ENCODE peak calls at places on chromosomes 16 and 17, in four cellular contexts. R, N, T and P are unnamed samples.

GRCh38 chr16:752008-752315 is 8.6 kb upstream of the MSLN start:
- DNase-seq in N (no peak), T (no peak), R (no peak), P (no peak)

GRCh38 chr17:9141423-9141753 is 120.1 kb downstream of the NTN1 start:
- DNase-seq in T (no peak), R (no peak), N (no peak), P (no peak)

GRCh38 chr17:36505171-36505570 is 18.7 kb downstream of the ZNHIT3 start:
- DNase-seq in T (no peak), N (no peak), R (no peak), P (no peak)

GRCh38 chr17:72826602-72827001 is 265.9 kb downstream of the SLC39A11 start:
- DNase-seq in N (no peak), R (peak), T (no peak), P (no peak)

GRCh38 chr17:2022647-2023046 is 2.5 kb downstream of the RTN4RL1 start:
- DNase-seq in N (no peak), T (no peak), R (no peak), P (no peak)

GRCh38 chr16:72990003-72990521 is 57.9 kb downstream of the ZFHX3 start:
- DNase-seq in R (peak), N (no peak), T (peak), P (peak)

GRCh38 chr17:75288784-75289121 is 480 bp downstream of the SLC25A19 start:
- DNase-seq in T (no peak), R (no peak), N (no peak), P (peak)

GRCh38 chr17:40886090-40886489 is 1.0 kb upstream of the KRT20 start:
- DNase-seq in N (no peak), R (peak), T (no peak), P (no peak)

GRCh38 chr17:57911834-57912673 is 43.2 kb downstream of the CUEDC1 start:
- DNase-seq in T (peak), R (no peak), N (no peak), P (peak)

GRCh38 chr17:67759355-67760171 is 41.8 kb downstream of the NOL11 start:
- DNase-seq in R (peak), T (peak), N (no peak), P (no peak)

GRCh38 chr17:17551361-17551760 is 40.1 kb downstream of the PEMT start:
- DNase-seq in R (no peak), N (no peak), T (peak), P (no peak)

GRCh38 chr17:72192409-72193192 is 71.8 kb downstream of the SOX9 start:
- DNase-seq in R (peak), T (peak), N (no peak), P (peak)

GRCh38 chr17:44804301-44805061 is 25.6 kb downstream of the GJC1 start:
- DNase-seq in T (peak), N (no peak), R (no peak), P (no peak)

GRCh38 chr16:14307059-14307531 is 236.0 kb downstream of the MRTFB start:
- DNase-seq in R (no peak), T (no peak), N (no peak), P (no peak)

GRCh38 chr16:1105888-1106620 is 10.0 kb upstream of the C1QTNF8 start:
- DNase-seq in R (peak), N (no peak), T (peak), P (peak)

GRCh38 chr16:27189335-27189972 is 13.9 kb upstream of the KDM8 start:
- DNase-seq in R (no peak), N (no peak), T (no peak), P (no peak)

GRCh38 chr17:65013613-65014391 is 42.7 kb downstream of the GNA13 start:
- DNase-seq in N (no peak), R (peak), T (peak), P (peak)

GRCh38 chr17:76528156-76528527 is 9.4 kb downstream of the CYGB start:
- DNase-seq in R (no peak), T (no peak), N (no peak), P (peak)

GRCh38 chr16:66416136-66416535 is 11.0 kb upstream of the BEAN1 start:
- DNase-seq in R (no peak), T (no peak), N (no peak), P (no peak)

GRCh38 chr17:81825841-81826471 is 7.1 kb downstream of the MCRIP1 start:
- DNase-seq in N (no peak), T (no peak), R (no peak), P (no peak)
- TF ChIP-seq CTCF in N (no peak), T (no peak), R (peak), P (no peak)

DNA sequence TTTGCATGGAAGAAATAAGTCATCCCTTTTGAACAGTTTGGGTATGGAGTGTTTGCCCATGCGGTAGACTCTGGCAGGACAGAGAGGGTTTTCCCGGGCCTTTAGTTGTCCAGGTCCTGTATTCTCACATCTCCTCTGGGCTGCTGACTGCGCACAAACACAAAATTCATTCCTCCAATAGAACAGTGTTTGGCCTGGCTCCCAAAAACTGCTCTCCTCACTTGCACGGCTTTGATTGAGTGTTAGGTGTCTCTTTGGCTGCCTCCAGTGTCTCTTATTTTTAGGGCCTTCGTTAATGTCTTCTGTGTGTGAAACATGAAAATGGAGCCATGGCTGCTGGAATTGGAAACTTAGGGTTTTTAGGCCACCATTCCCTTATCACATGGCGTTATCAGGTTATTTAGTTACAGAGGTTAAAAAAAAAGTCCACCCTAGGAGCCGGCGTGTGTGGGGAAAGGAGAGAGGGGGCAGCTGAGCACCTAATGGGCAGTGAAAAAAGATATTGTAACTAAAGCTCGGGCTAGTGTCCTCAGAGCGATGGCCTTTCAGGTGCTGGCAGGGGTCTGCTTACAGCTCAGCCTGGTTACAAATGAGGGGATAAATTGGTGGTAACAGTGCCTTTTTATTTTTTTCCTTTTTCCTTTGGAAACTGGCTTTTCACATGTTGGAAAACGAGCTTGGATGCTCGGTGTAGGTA is 47.3 kb downstream of the PRKCA start:
- DNase-seq in N (no peak), T (no peak), R (no peak), P (no peak)
- TF ChIP-seq CTCF in N (no peak), T (no peak), R (no peak), P (no peak)

GRCh38 chr16:75238853-75239371 is 12.5 kb downstream of the BCAR1 start:
- DNase-seq in T (no peak), N (no peak), R (no peak), P (no peak)

GRCh38 chr16:75236232-75236631 is 15.2 kb downstream of the BCAR1 start:
- DNase-seq in R (no peak), N (no peak), T (no peak), P (no peak)

GRCh38 chr16:75236736-75237397 is 14.6 kb downstream of the BCAR1 start:
- DNase-seq in N (no peak), T (no peak), R (no peak), P (no peak)

GRCh38 chr16:75238132-75238852 is 13.1 kb downstream of the BCAR1 start:
- DNase-seq in T (peak), N (no peak), R (peak), P (no peak)

DNA sequence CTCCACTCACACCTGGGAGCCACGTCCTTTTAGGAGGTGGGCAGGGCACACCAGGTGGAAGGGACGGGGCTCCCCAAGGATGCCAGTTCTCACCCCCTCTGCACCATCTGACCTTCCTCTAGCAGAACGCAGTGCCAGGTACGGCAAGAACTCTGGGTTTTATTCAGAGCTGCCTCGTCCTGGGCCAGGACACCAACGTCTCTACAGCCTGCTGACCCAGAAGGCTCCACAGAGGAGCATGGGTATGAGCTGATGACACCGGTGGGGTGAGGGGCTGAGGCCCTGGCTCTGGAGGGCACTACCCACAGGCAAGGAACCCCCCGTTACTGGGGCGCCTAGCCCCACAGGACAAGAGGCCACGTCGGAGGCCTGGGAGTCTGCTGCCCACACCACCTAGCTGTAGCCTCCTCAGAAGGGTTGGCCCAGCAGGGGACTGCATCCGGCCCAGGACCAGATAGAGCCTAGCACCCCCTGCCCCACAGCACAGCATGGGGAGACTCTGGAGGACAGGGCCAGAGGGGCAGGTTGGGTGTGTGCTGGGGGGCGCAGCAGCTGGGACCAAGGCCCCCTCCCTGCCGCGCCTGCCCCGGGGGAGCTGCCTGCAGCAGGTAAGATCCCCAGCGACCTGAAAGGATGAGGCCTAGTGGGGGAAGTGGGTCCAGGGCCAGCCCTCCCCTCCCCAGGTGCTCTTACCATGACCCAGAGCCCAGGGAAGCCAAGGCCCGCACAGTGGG is 13.9 kb downstream of the BCAR1 start:
- DNase-seq in T (no peak), N (no peak), R (no peak), P (no peak)
- TF ChIP-seq CTCF in T (no peak), N (no peak), R (no peak), P (no peak)

GRCh38 chr17:79907855-79908254 is 68.6 kb upstream of the CBX4 start:
- DNase-seq in N (no peak), T (no peak), R (peak), P (no peak)

GRCh38 chr17:79907217-79907715 is 68.0 kb upstream of the CBX4 start:
- DNase-seq in T (no peak), R (no peak), N (no peak), P (no peak)

GRCh38 chr17:79904865-79905264 is 65.6 kb upstream of the CBX4 start:
- DNase-seq in N (no peak), T (no peak), R (no peak), P (no peak)

GRCh38 chr17:79909121-79909520 is 69.9 kb upstream of the CBX4 start:
- DNase-seq in N (no peak), T (no peak), R (no peak), P (no peak)

DNA sequence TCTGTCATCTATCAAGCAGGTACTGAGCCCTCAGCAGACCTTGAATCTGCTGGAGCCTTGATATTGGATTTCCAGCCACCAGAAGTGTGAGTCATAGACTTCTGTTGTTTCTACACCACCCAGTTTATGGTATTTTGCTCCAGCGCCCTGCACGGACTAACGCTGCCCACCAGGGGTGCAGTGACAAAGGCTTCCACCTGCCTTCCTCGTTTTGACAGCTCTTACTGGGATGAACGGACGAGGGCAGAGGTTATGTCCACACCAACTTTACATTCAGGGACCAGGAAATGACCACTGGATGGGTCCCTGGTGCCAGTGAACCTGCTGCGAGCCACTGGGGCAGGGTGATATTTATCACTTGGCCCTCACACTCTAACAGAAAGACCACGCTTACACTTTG is 66.6 kb upstream of the CBX4 start:
- DNase-seq in N (no peak), T (no peak), R (peak), P (peak)
- TF ChIP-seq CTCF in N (no peak), T (peak), R (peak), P (no peak)

GRCh38 chr16:4913774-4914525 is 23.0 kb downstream of the PPL start:
- DNase-seq in T (no peak), R (no peak), N (no peak), P (no peak)
- TF ChIP-seq CTCF in T (no peak), R (no peak), N (no peak), P (no peak)

GRCh38 chr16:17227278-17227677 is 243.5 kb downstream of the XYLT1 start:
- DNase-seq in T (no peak), N (no peak), R (no peak), P (peak)
- TF ChIP-seq CTCF in T (no peak), N (no peak), R (no peak), P (no peak)